ENCODE peak calls at places on chromosomes 3 and 15, in ten cellular contexts. One of them, this sample, is unnamed.

GRCh38 chr15:92141607-92142006 is 252.1 kb upstream of the ST8SIA2 start:
- DNase-seq in tibial nerve: no peak
- DNase-seq in kidney epithelial cell: no peak
- DNase-seq in A172: no peak
- DNase-seq in non-pigmented ciliary epithelial cell: no peak
- DNase-seq in GM12865: no peak
- DNase-seq in SJSA1: no peak
- DNase-seq in glutamatergic neuron: no peak
- DNase-seq in T follicular helper cell: no peak
- DNase-seq in substantia nigra: no peak
- DNase-seq in this sample: no peak

GRCh38 chr3:56754753-56755365 is 46.9 kb downstream of the ARHGEF3 start:
- DNase-seq in SJSA1: no peak
- DNase-seq in GM12865: peak
- DNase-seq in kidney epithelial cell: no peak
- DNase-seq in T follicular helper cell: peak
- DNase-seq in substantia nigra: no peak
- DNase-seq in A172: no peak
- DNase-seq in glutamatergic neuron: no peak
- DNase-seq in non-pigmented ciliary epithelial cell: no peak
- DNase-seq in tibial nerve: no peak
- DNase-seq in this sample: no peak

GRCh38 chr15:52529940-52530339 is 1.3 kb upstream of the MYO5A start:
- DNase-seq in glutamatergic neuron: no peak
- DNase-seq in A172: no peak
- DNase-seq in kidney epithelial cell: no peak
- DNase-seq in non-pigmented ciliary epithelial cell: no peak
- DNase-seq in T follicular helper cell: no peak
- DNase-seq in SJSA1: no peak
- DNase-seq in tibial nerve: no peak
- DNase-seq in substantia nigra: no peak
- DNase-seq in GM12865: no peak
- DNase-seq in this sample: no peak

GRCh38 chr3:138011722-138012121 is 1.8 kb downstream of the CLDN18 start:
- DNase-seq in SJSA1: no peak
- DNase-seq in tibial nerve: no peak
- DNase-seq in A172: no peak
- DNase-seq in T follicular helper cell: no peak
- DNase-seq in non-pigmented ciliary epithelial cell: no peak
- DNase-seq in kidney epithelial cell: no peak
- DNase-seq in glutamatergic neuron: no peak
- DNase-seq in substantia nigra: no peak
- DNase-seq in GM12865: no peak
- DNase-seq in this sample: no peak

GRCh38 chr15:29337156-29337959 is 67.7 kb upstream of the NSMCE3 start:
- DNase-seq in tibial nerve: no peak
- DNase-seq in SJSA1: no peak
- DNase-seq in A172: no peak
- DNase-seq in substantia nigra: no peak
- DNase-seq in kidney epithelial cell: no peak
- DNase-seq in GM12865: no peak
- DNase-seq in glutamatergic neuron: no peak
- DNase-seq in T follicular helper cell: no peak
- DNase-seq in non-pigmented ciliary epithelial cell: no peak
- DNase-seq in this sample: no peak

GRCh38 chr3:29577250-29577649 is 296.4 kb downstream of the RBMS3 start:
- DNase-seq in glutamatergic neuron: no peak
- DNase-seq in SJSA1: no peak
- DNase-seq in non-pigmented ciliary epithelial cell: no peak
- DNase-seq in substantia nigra: no peak
- DNase-seq in tibial nerve: no peak
- DNase-seq in T follicular helper cell: no peak
- DNase-seq in A172: no peak
- DNase-seq in kidney epithelial cell: no peak
- DNase-seq in GM12865: no peak
- DNase-seq in this sample: no peak

GRCh38 chr3:11269007-11269406 is 3.2 kb upstream of the ATG7 start:
- DNase-seq in A172: no peak
- DNase-seq in T follicular helper cell: no peak
- DNase-seq in tibial nerve: no peak
- DNase-seq in SJSA1: no peak
- DNase-seq in substantia nigra: no peak
- DNase-seq in GM12865: no peak
- DNase-seq in non-pigmented ciliary epithelial cell: no peak
- DNase-seq in glutamatergic neuron: no peak
- DNase-seq in kidney epithelial cell: no peak
- DNase-seq in this sample: no peak

GRCh38 chr3:50607271-50608091 is 4.1 kb downstream of the CISH start:
- DNase-seq in GM12865: no peak
- DNase-seq in non-pigmented ciliary epithelial cell: no peak
- DNase-seq in kidney epithelial cell: no peak
- DNase-seq in A172: no peak
- DNase-seq in T follicular helper cell: no peak
- DNase-seq in glutamatergic neuron: no peak
- DNase-seq in SJSA1: no peak
- DNase-seq in substantia nigra: no peak
- DNase-seq in tibial nerve: no peak
- DNase-seq in this sample: no peak

GRCh38 chr3:58121183-58121582 is 89.6 kb downstream of the DNASE1L3 start:
- DNase-seq in T follicular helper cell: no peak
- DNase-seq in non-pigmented ciliary epithelial cell: no peak
- DNase-seq in SJSA1: no peak
- DNase-seq in glutamatergic neuron: no peak
- DNase-seq in kidney epithelial cell: no peak
- DNase-seq in substantia nigra: no peak
- DNase-seq in GM12865: no peak
- DNase-seq in A172: no peak
- DNase-seq in tibial nerve: no peak
- DNase-seq in this sample: no peak

GRCh38 chr15:63401078-63401477 is 19.4 kb upstream of the CA12 start:
- DNase-seq in glutamatergic neuron: no peak
- DNase-seq in T follicular helper cell: no peak
- DNase-seq in kidney epithelial cell: no peak
- DNase-seq in tibial nerve: no peak
- DNase-seq in substantia nigra: no peak
- DNase-seq in GM12865: no peak
- DNase-seq in non-pigmented ciliary epithelial cell: no peak
- DNase-seq in A172: no peak
- DNase-seq in SJSA1: no peak
- DNase-seq in this sample: no peak

GRCh38 chr3:115236496-115236895 is 89.4 kb upstream of the ZBTB20 start:
- DNase-seq in T follicular helper cell: no peak
- DNase-seq in non-pigmented ciliary epithelial cell: no peak
- DNase-seq in kidney epithelial cell: no peak
- DNase-seq in glutamatergic neuron: no peak
- DNase-seq in SJSA1: no peak
- DNase-seq in GM12865: no peak
- DNase-seq in substantia nigra: no peak
- DNase-seq in tibial nerve: no peak
- DNase-seq in A172: no peak
- DNase-seq in this sample: no peak

GRCh38 chr3:55526332-55527030 is 39.4 kb upstream of the WNT5A start:
- DNase-seq in GM12865: no peak
- DNase-seq in tibial nerve: no peak
- DNase-seq in substantia nigra: no peak
- DNase-seq in SJSA1: no peak
- DNase-seq in T follicular helper cell: no peak
- DNase-seq in A172: no peak
- DNase-seq in non-pigmented ciliary epithelial cell: no peak
- DNase-seq in glutamatergic neuron: no peak
- DNase-seq in kidney epithelial cell: no peak
- DNase-seq in this sample: no peak

This sample was measured in Daoy.